ENCODE peak calls at places on chromosomes 13 and 19, in ten cellular contexts. R is suprapubic skin, A is thoracic aorta, Y is uterus, V is upper lobe of left lung, M is DND-41, H is H1, E is lower lobe of right lung, F is aorta, N is MM.1S. Z is an unnamed sample.

GRCh38 chr13:39012608-39013007 is 22.0 kb upstream of the STOML3 start:
- DNase-seq in A (no peak), N (no peak), M (no peak), F (no peak), E (no peak), Y (no peak), V (no peak), H (no peak), R (no peak), Z (no peak)

GRCh38 chr19:51737924-51738323 is 13.8 kb downstream of the FPR1 start:
- DNase-seq in R (no peak), E (no peak), V (no peak), Y (no peak), A (no peak), N (no peak), M (no peak), H (no peak), F (no peak), Z (no peak)

GRCh38 chr13:22077764-22078163 is 406.9 kb downstream of the FGF9 start:
- DNase-seq in N (no peak), E (no peak), H (no peak), A (no peak), V (no peak), M (no peak), F (no peak), R (no peak), Y (no peak), Z (no peak)

GRCh38 chr19:16897572-16898056 is 8.8 kb downstream of the F2RL3 start:
- DNase-seq in E (peak; percentile 74), H (no peak), A (no peak), M (no peak), F (peak; percentile 85), R (no peak), N (no peak), V (no peak), Y (no peak), Z (no peak)

GRCh38 chr13:112117258-112117954 is 50.5 kb downstream of the SOX1 start:
- DNase-seq in Y (no peak), E (no peak), N (no peak), V (no peak), H (no peak), A (no peak), R (peak; percentile 63), F (no peak), M (no peak), Z (no peak)

GRCh38 chr19:12782424-12783225 is 7.3 kb upstream of the HOOK2 start:
- DNase-seq in A (no peak), E (peak; percentile 94), M (peak; percentile 85), R (peak; percentile 92), H (no peak), N (peak; percentile 23), Y (peak; percentile 90), V (peak; percentile 85), F (peak; percentile 97), Z (no peak)

GRCh38 chr13:101325423-101325822 is 90.9 kb downstream of the NALCN start:
- DNase-seq in Y (no peak), H (no peak), F (no peak), R (no peak), A (no peak), M (no peak), V (no peak), N (no peak), E (no peak), Z (no peak)

GRCh38 chr19:4369109-4369887 is 25.9 kb downstream of the MPND start:
- DNase-seq in R (no peak), E (peak; percentile 84), H (no peak), F (no peak), M (peak; percentile 44), N (peak; percentile 91), Y (peak; percentile 62), A (no peak), V (peak; percentile 84), Z (peak; percentile 86)

GRCh38 chr19:29841209-29841558 is 29.4 kb downstream of the CCNE1 start:
- DNase-seq in Y (no peak), F (peak; percentile 23), N (no peak), V (no peak), A (no peak), M (no peak), E (no peak), H (no peak), R (peak; percentile 18), Z (no peak)

GRCh38 chr13:49113526-49114286 is 106.4 kb upstream of the MLNR start:
- DNase-seq in F (no peak), V (no peak), M (no peak), N (no peak), R (no peak), H (no peak), E (no peak), Y (no peak), A (no peak), Z (no peak)

GRCh38 chr19:41909706-41910105 is 18.5 kb downstream of the ERFL start:
- DNase-seq in E (no peak), V (no peak), R (no peak), H (no peak), A (no peak), M (no peak), Y (no peak), F (no peak), N (no peak), Z (no peak)

GRCh38 chr13:83780201-83780600 is 102.1 kb downstream of the SLITRK1 start:
- DNase-seq in H (no peak), Y (no peak), F (no peak), R (no peak), E (no peak), N (peak; percentile 34), A (no peak), V (no peak), M (no peak), Z (no peak)

GRCh38 chr13:53129864-53130393 is 101.3 kb downstream of the OLFM4 start:
- DNase-seq in F (no peak), Y (no peak), V (no peak), H (no peak), A (no peak), N (no peak), R (no peak), E (no peak), M (no peak), Z (no peak)

GRCh38 chr13:99876651-99877050 is 94.9 kb downstream of the ZIC5 start:
- DNase-seq in F (no peak), V (no peak), Y (no peak), N (no peak), R (no peak), M (no peak), A (no peak), E (no peak), H (no peak), Z (no peak)

GRCh38 chr19:13866463-13867046 is 10.4 kb upstream of the NANOS3 start:
- DNase-seq in M (no peak), F (no peak), H (no peak), E (no peak), R (no peak), Y (no peak), V (no peak), A (no peak), N (no peak), Z (no peak)

GRCh38 chr19:13869324-13869723 is 7.6 kb upstream of the NANOS3 start:
- DNase-seq in R (no peak), V (no peak), M (no peak), E (no peak), A (no peak), N (no peak), F (no peak), H (no peak), Y (no peak), Z (no peak)

GRCh38 chr19:13865578-13866462 is 11.1 kb upstream of the NANOS3 start:
- DNase-seq in N (no peak), V (no peak), H (no peak), Y (no peak), M (peak; percentile 50), E (no peak), R (no peak), F (no peak), A (no peak), Z (peak; percentile 59)

GRCh38 chr19:13865243-13865577 is 11.7 kb upstream of the NANOS3 start:
- DNase-seq in A (no peak), Y (no peak), E (no peak), M (peak; percentile 56), R (no peak), N (no peak), F (no peak), H (no peak), V (no peak), Z (no peak)

GRCh38 chr19:13868663-13869062 is 8.3 kb upstream of the NANOS3 start:
- DNase-seq in V (no peak), N (no peak), R (no peak), H (no peak), F (no peak), E (no peak), Y (no peak), M (no peak), A (no peak), Z (no peak)
- H3K4me1 ChIP-seq in V (peaks cover 40% of the 10 kb centered on the region), N (no peaks in the 10 kb centered on the region), R (peaks cover 34% of the 10 kb centered on the region), H (no peaks in the 10 kb centered on the region), F (no peaks in the 10 kb centered on the region), E (peaks cover 12% of the 10 kb centered on the region), Y (peaks cover 18% of the 10 kb centered on the region), M (peaks cover 23% of the 10 kb centered on the region), A (peaks cover 4% of the 10 kb centered on the region), Z (no peaks in the 10 kb centered on the region)

GRCh38 chr19:55305491-55305890 is 19.6 kb downstream of the TMEM150B start:
- DNase-seq in N (peak; percentile 45), A (no peak), F (no peak), Y (peak; percentile 31), V (peak; percentile 39), H (no peak), R (no peak), E (no peak), M (peak; percentile 66), Z (no peak)
- H3K36me3 ChIP-seq in N (no peaks in the 10 kb centered on the region), A (peaks cover 17% of the 10 kb centered on the region), F (no peaks in the 10 kb centered on the region), Y (no peaks in the 10 kb centered on the region), V (no peaks in the 10 kb centered on the region), H (peaks cover 41% of the 10 kb centered on the region), R (no peaks in the 10 kb centered on the region), E (no peaks in the 10 kb centered on the region), M (peaks cover 37% of the 10 kb centered on the region), Z (peaks cover 11% of the 10 kb centered on the region)

GRCh38 chr19:8938576-8938975 is 71.6 kb downstream of the MUC16 start:
- DNase-seq in F (no peak), M (no peak), Y (no peak), R (no peak), N (no peak), V (no peak), A (no peak), H (no peak), E (no peak), Z (no peak)
- H3K9me3 ChIP-seq in F (peaks cover 3% of the 10 kb centered on the region), M (no peaks in the 10 kb centered on the region), Y (no peaks in the 10 kb centered on the region), R (no peaks in the 10 kb centered on the region), N (no peaks in the 10 kb centered on the region), V (no peaks in the 10 kb centered on the region), A (no peaks in the 10 kb centered on the region), H (peaks cover 79% of the 10 kb centered on the region), E (no peaks in the 10 kb centered on the region), Z (no peaks in the 10 kb centered on the region)

GRCh38 chr13:44840131-44840530 is 149.1 kb downstream of the NUFIP1 start:
- DNase-seq in M (no peak), A (no peak), R (no peak), H (no peak), Y (no peak), V (no peak), F (no peak), N (no peak), E (no peak), Z (no peak)

GRCh38 chr13:44837250-44837649 is 152.0 kb downstream of the NUFIP1 start:
- DNase-seq in M (no peak), V (no peak), R (no peak), H (no peak), F (no peak), Y (no peak), N (no peak), A (no peak), E (no peak), Z (no peak)

GRCh38 chr13:44833626-44834025 is 155.6 kb downstream of the NUFIP1 start:
- DNase-seq in M (no peak), F (no peak), V (no peak), E (no peak), Y (no peak), N (no peak), R (no peak), A (no peak), H (no peak), Z (no peak)

GRCh38 chr13:44834404-44834803 is 154.9 kb downstream of the NUFIP1 start:
- DNase-seq in F (no peak), H (no peak), N (no peak), V (no peak), E (no peak), R (no peak), M (no peak), A (no peak), Y (no peak), Z (no peak)
- H3K4me1 ChIP-seq in F (no peaks in the 10 kb centered on the region), H (no peaks in the 10 kb centered on the region), N (no peaks in the 10 kb centered on the region), V (no peaks in the 10 kb centered on the region), E (no peaks in the 10 kb centered on the region), R (no peaks in the 10 kb centered on the region), M (no peaks in the 10 kb centered on the region), A (peaks cover 2% of the 10 kb centered on the region), Y (no peaks in the 10 kb centered on the region), Z (no peaks in the 10 kb centered on the region)